ENCODE peak calls at places on chromosomes 5 and 9, in eight cellular contexts. One of them, this sample, is unnamed.

GRCh38 chr9:114588671-114589526 is 1.3 kb downstream of the ATP6V1G1 start:
- DNase-seq in stimulated activated CD4-positive, alpha-beta T cell treated with anti-CD3 and anti-CD28 coated beads, TNF-alpha, amount 100 ng/mL, for 1 hour: no peak
- DNase-seq in NCI-H1105 treated with DMSO at 0.1 percent for 48 hours: no peak
- DNase-seq in sciatic nerve: no peak
- DNase-seq in gastrocnemius medialis: no peak
- DNase-seq in lower lobe of right lung: no peak
- DNase-seq in effector memory CD8-positive, alpha-beta T cell: no peak
- DNase-seq in astrocyte of the spinal cord: peak; percentile 47
- DNase-seq in this sample: no peak

GRCh38 chr9:1939926-1940368 is 75.2 kb upstream of the SMARCA2 start:
- DNase-seq in stimulated activated CD4-positive, alpha-beta T cell treated with anti-CD3 and anti-CD28 coated beads, TNF-alpha, amount 100 ng/mL, for 1 hour: peak; percentile 2
- DNase-seq in NCI-H1105 treated with DMSO at 0.1 percent for 48 hours: peak; percentile 66
- DNase-seq in sciatic nerve: no peak
- DNase-seq in gastrocnemius medialis: no peak
- DNase-seq in lower lobe of right lung: peak; percentile 30
- DNase-seq in effector memory CD8-positive, alpha-beta T cell: peak; percentile 10
- DNase-seq in astrocyte of the spinal cord: no peak
- DNase-seq in this sample: no peak

GRCh38 chr5:78273436-78273835 is 21.1 kb downstream of the AP3B1 start:
- DNase-seq in stimulated activated CD4-positive, alpha-beta T cell treated with anti-CD3 and anti-CD28 coated beads, TNF-alpha, amount 100 ng/mL, for 1 hour: no peak
- DNase-seq in NCI-H1105 treated with DMSO at 0.1 percent for 48 hours: no peak
- DNase-seq in sciatic nerve: no peak
- DNase-seq in gastrocnemius medialis: no peak
- DNase-seq in lower lobe of right lung: no peak
- DNase-seq in effector memory CD8-positive, alpha-beta T cell: no peak
- DNase-seq in astrocyte of the spinal cord: no peak
- DNase-seq in this sample: no peak

GRCh38 chr9:38622083-38622674 is 1.8 kb upstream of the ANKRD18A start:
- DNase-seq in stimulated activated CD4-positive, alpha-beta T cell treated with anti-CD3 and anti-CD28 coated beads, TNF-alpha, amount 100 ng/mL, for 1 hour: no peak
- DNase-seq in NCI-H1105 treated with DMSO at 0.1 percent for 48 hours: peak; percentile 41
- DNase-seq in sciatic nerve: no peak
- DNase-seq in gastrocnemius medialis: no peak
- DNase-seq in lower lobe of right lung: no peak
- DNase-seq in effector memory CD8-positive, alpha-beta T cell: no peak
- DNase-seq in astrocyte of the spinal cord: peak; percentile 3
- DNase-seq in this sample: peak; percentile 80

GRCh38 chr9:69857131-69857530 is 36.5 kb downstream of the CFAP95 start:
- DNase-seq in stimulated activated CD4-positive, alpha-beta T cell treated with anti-CD3 and anti-CD28 coated beads, TNF-alpha, amount 100 ng/mL, for 1 hour: no peak
- DNase-seq in NCI-H1105 treated with DMSO at 0.1 percent for 48 hours: no peak
- DNase-seq in sciatic nerve: no peak
- DNase-seq in gastrocnemius medialis: no peak
- DNase-seq in lower lobe of right lung: no peak
- DNase-seq in effector memory CD8-positive, alpha-beta T cell: no peak
- DNase-seq in astrocyte of the spinal cord: peak; percentile 60
- DNase-seq in this sample: no peak

GRCh38 chr5:142634375-142635018 is 51.4 kb downstream of the FGF1 start:
- DNase-seq in stimulated activated CD4-positive, alpha-beta T cell treated with anti-CD3 and anti-CD28 coated beads, TNF-alpha, amount 100 ng/mL, for 1 hour: no peak
- DNase-seq in NCI-H1105 treated with DMSO at 0.1 percent for 48 hours: no peak
- DNase-seq in sciatic nerve: no peak
- DNase-seq in gastrocnemius medialis: no peak
- DNase-seq in lower lobe of right lung: no peak
- DNase-seq in effector memory CD8-positive, alpha-beta T cell: no peak
- DNase-seq in astrocyte of the spinal cord: no peak
- DNase-seq in this sample: no peak

GRCh38 chr5:110807174-110807573 is 68.4 kb downstream of the SLC25A46 start:
- DNase-seq in stimulated activated CD4-positive, alpha-beta T cell treated with anti-CD3 and anti-CD28 coated beads, TNF-alpha, amount 100 ng/mL, for 1 hour: no peak
- DNase-seq in NCI-H1105 treated with DMSO at 0.1 percent for 48 hours: peak; percentile 32
- DNase-seq in sciatic nerve: no peak
- DNase-seq in gastrocnemius medialis: no peak
- DNase-seq in lower lobe of right lung: no peak
- DNase-seq in effector memory CD8-positive, alpha-beta T cell: no peak
- DNase-seq in astrocyte of the spinal cord: no peak
- DNase-seq in this sample: no peak

GRCh38 chr9:130451509-130452388 is 7.0 kb downstream of the ASS1 start:
- DNase-seq in stimulated activated CD4-positive, alpha-beta T cell treated with anti-CD3 and anti-CD28 coated beads, TNF-alpha, amount 100 ng/mL, for 1 hour: no peak
- DNase-seq in NCI-H1105 treated with DMSO at 0.1 percent for 48 hours: peak; percentile 90
- DNase-seq in sciatic nerve: peak; percentile 90
- DNase-seq in gastrocnemius medialis: no peak
- DNase-seq in lower lobe of right lung: peak; percentile 86
- DNase-seq in effector memory CD8-positive, alpha-beta T cell: no peak
- DNase-seq in astrocyte of the spinal cord: peak; percentile 95
- DNase-seq in this sample: peak; percentile 96

GRCh38 chr5:168822745-168823281 is 243.6 kb upstream of the PANK3 start:
- DNase-seq in stimulated activated CD4-positive, alpha-beta T cell treated with anti-CD3 and anti-CD28 coated beads, TNF-alpha, amount 100 ng/mL, for 1 hour: no peak
- DNase-seq in NCI-H1105 treated with DMSO at 0.1 percent for 48 hours: no peak
- DNase-seq in sciatic nerve: no peak
- DNase-seq in gastrocnemius medialis: no peak
- DNase-seq in lower lobe of right lung: no peak
- DNase-seq in effector memory CD8-positive, alpha-beta T cell: no peak
- DNase-seq in astrocyte of the spinal cord: no peak
- DNase-seq in this sample: no peak

GRCh38 chr5:83025690-83026472 is 51.3 kb downstream of the TMEM167A start:
- DNase-seq in stimulated activated CD4-positive, alpha-beta T cell treated with anti-CD3 and anti-CD28 coated beads, TNF-alpha, amount 100 ng/mL, for 1 hour: no peak
- DNase-seq in NCI-H1105 treated with DMSO at 0.1 percent for 48 hours: no peak
- DNase-seq in sciatic nerve: no peak
- DNase-seq in gastrocnemius medialis: no peak
- DNase-seq in lower lobe of right lung: no peak
- DNase-seq in effector memory CD8-positive, alpha-beta T cell: no peak
- DNase-seq in astrocyte of the spinal cord: no peak
- DNase-seq in this sample: no peak

GRCh38 chr5:63233906-63234305 is 655.3 kb downstream of the LRRC70 start:
- DNase-seq in stimulated activated CD4-positive, alpha-beta T cell treated with anti-CD3 and anti-CD28 coated beads, TNF-alpha, amount 100 ng/mL, for 1 hour: no peak
- DNase-seq in NCI-H1105 treated with DMSO at 0.1 percent for 48 hours: no peak
- DNase-seq in sciatic nerve: no peak
- DNase-seq in gastrocnemius medialis: no peak
- DNase-seq in lower lobe of right lung: no peak
- DNase-seq in effector memory CD8-positive, alpha-beta T cell: no peak
- DNase-seq in astrocyte of the spinal cord: peak; percentile 22
- DNase-seq in this sample: no peak

GRCh38 chr9:70802758-70803436 is 318.5 kb downstream of the TRPM3 start:
- DNase-seq in stimulated activated CD4-positive, alpha-beta T cell treated with anti-CD3 and anti-CD28 coated beads, TNF-alpha, amount 100 ng/mL, for 1 hour: no peak
- DNase-seq in NCI-H1105 treated with DMSO at 0.1 percent for 48 hours: no peak
- DNase-seq in sciatic nerve: no peak
- DNase-seq in gastrocnemius medialis: no peak
- DNase-seq in lower lobe of right lung: no peak
- DNase-seq in effector memory CD8-positive, alpha-beta T cell: no peak
- DNase-seq in astrocyte of the spinal cord: no peak
- DNase-seq in this sample: no peak

GRCh38 chr5:179906795-179907569 is 715 bp downstream of the TBC1D9B start:
- DNase-seq in stimulated activated CD4-positive, alpha-beta T cell treated with anti-CD3 and anti-CD28 coated beads, TNF-alpha, amount 100 ng/mL, for 1 hour: no peak
- DNase-seq in NCI-H1105 treated with DMSO at 0.1 percent for 48 hours: no peak
- DNase-seq in sciatic nerve: no peak
- DNase-seq in gastrocnemius medialis: peak; percentile 40
- DNase-seq in lower lobe of right lung: peak; percentile 60
- DNase-seq in effector memory CD8-positive, alpha-beta T cell: peak; percentile 17
- DNase-seq in astrocyte of the spinal cord: peak; percentile 4
- DNase-seq in this sample: peak; percentile 79

GRCh38 chr9:811101-811531 is 30.4 kb upstream of the DMRT1 start:
- DNase-seq in stimulated activated CD4-positive, alpha-beta T cell treated with anti-CD3 and anti-CD28 coated beads, TNF-alpha, amount 100 ng/mL, for 1 hour: no peak
- DNase-seq in NCI-H1105 treated with DMSO at 0.1 percent for 48 hours: no peak
- DNase-seq in sciatic nerve: no peak
- DNase-seq in gastrocnemius medialis: peak; percentile 6
- DNase-seq in lower lobe of right lung: peak; percentile 83
- DNase-seq in effector memory CD8-positive, alpha-beta T cell: no peak
- DNase-seq in astrocyte of the spinal cord: peak; percentile 53
- DNase-seq in this sample: no peak

GRCh38 chr9:113764572-113764971 is 111.5 kb upstream of the ZNF618 start:
- DNase-seq in stimulated activated CD4-positive, alpha-beta T cell treated with anti-CD3 and anti-CD28 coated beads, TNF-alpha, amount 100 ng/mL, for 1 hour: no peak
- DNase-seq in NCI-H1105 treated with DMSO at 0.1 percent for 48 hours: no peak
- DNase-seq in sciatic nerve: no peak
- DNase-seq in gastrocnemius medialis: no peak
- DNase-seq in lower lobe of right lung: no peak
- DNase-seq in effector memory CD8-positive, alpha-beta T cell: no peak
- DNase-seq in astrocyte of the spinal cord: no peak
- DNase-seq in this sample: no peak

GRCh38 chr5:161889971-161890370 is 42.1 kb downstream of the GABRA1 start:
- DNase-seq in stimulated activated CD4-positive, alpha-beta T cell treated with anti-CD3 and anti-CD28 coated beads, TNF-alpha, amount 100 ng/mL, for 1 hour: no peak
- DNase-seq in NCI-H1105 treated with DMSO at 0.1 percent for 48 hours: no peak
- DNase-seq in sciatic nerve: no peak
- DNase-seq in gastrocnemius medialis: no peak
- DNase-seq in lower lobe of right lung: no peak
- DNase-seq in effector memory CD8-positive, alpha-beta T cell: no peak
- DNase-seq in astrocyte of the spinal cord: no peak
- DNase-seq in this sample: no peak

GRCh38 chr5:54120473-54120872 is 189.9 kb downstream of the ARL15 start:
- DNase-seq in stimulated activated CD4-positive, alpha-beta T cell treated with anti-CD3 and anti-CD28 coated beads, TNF-alpha, amount 100 ng/mL, for 1 hour: no peak
- DNase-seq in NCI-H1105 treated with DMSO at 0.1 percent for 48 hours: no peak
- DNase-seq in sciatic nerve: no peak
- DNase-seq in gastrocnemius medialis: no peak
- DNase-seq in lower lobe of right lung: no peak
- DNase-seq in effector memory CD8-positive, alpha-beta T cell: no peak
- DNase-seq in astrocyte of the spinal cord: no peak
- DNase-seq in this sample: no peak

GRCh38 chr5:50853151-50853550 is 186.7 kb downstream of the PARP8 start:
- DNase-seq in stimulated activated CD4-positive, alpha-beta T cell treated with anti-CD3 and anti-CD28 coated beads, TNF-alpha, amount 100 ng/mL, for 1 hour: no peak
- DNase-seq in NCI-H1105 treated with DMSO at 0.1 percent for 48 hours: no peak
- DNase-seq in sciatic nerve: no peak
- DNase-seq in gastrocnemius medialis: peak; percentile 8
- DNase-seq in lower lobe of right lung: peak; percentile 47
- DNase-seq in effector memory CD8-positive, alpha-beta T cell: no peak
- DNase-seq in astrocyte of the spinal cord: no peak
- DNase-seq in this sample: no peak

GRCh38 chr5:73391441-73391871 is 57.1 kb downstream of the FOXD1 start:
- DNase-seq in stimulated activated CD4-positive, alpha-beta T cell treated with anti-CD3 and anti-CD28 coated beads, TNF-alpha, amount 100 ng/mL, for 1 hour: no peak
- DNase-seq in NCI-H1105 treated with DMSO at 0.1 percent for 48 hours: no peak
- DNase-seq in sciatic nerve: no peak
- DNase-seq in gastrocnemius medialis: no peak
- DNase-seq in lower lobe of right lung: no peak
- DNase-seq in effector memory CD8-positive, alpha-beta T cell: no peak
- DNase-seq in astrocyte of the spinal cord: peak; percentile 39
- DNase-seq in this sample: no peak

GRCh38 chr9:20642045-20642444 is 19.7 kb upstream of the MLLT3 start:
- DNase-seq in stimulated activated CD4-positive, alpha-beta T cell treated with anti-CD3 and anti-CD28 coated beads, TNF-alpha, amount 100 ng/mL, for 1 hour: no peak
- DNase-seq in NCI-H1105 treated with DMSO at 0.1 percent for 48 hours: no peak
- DNase-seq in sciatic nerve: no peak
- DNase-seq in gastrocnemius medialis: no peak
- DNase-seq in lower lobe of right lung: no peak
- DNase-seq in effector memory CD8-positive, alpha-beta T cell: no peak
- DNase-seq in astrocyte of the spinal cord: no peak
- DNase-seq in this sample: no peak

GRCh38 chr9:17005085-17005484 is 129.8 kb upstream of the CNTLN start:
- DNase-seq in stimulated activated CD4-positive, alpha-beta T cell treated with anti-CD3 and anti-CD28 coated beads, TNF-alpha, amount 100 ng/mL, for 1 hour: no peak
- DNase-seq in NCI-H1105 treated with DMSO at 0.1 percent for 48 hours: peak; percentile 55
- DNase-seq in sciatic nerve: peak; percentile 67
- DNase-seq in gastrocnemius medialis: no peak
- DNase-seq in lower lobe of right lung: peak; percentile 48
- DNase-seq in effector memory CD8-positive, alpha-beta T cell: no peak
- DNase-seq in astrocyte of the spinal cord: peak; percentile 77
- DNase-seq in this sample: no peak

GRCh38 chr5:140073296-140073695 is 30.2 kb upstream of the NRG2 start:
- DNase-seq in stimulated activated CD4-positive, alpha-beta T cell treated with anti-CD3 and anti-CD28 coated beads, TNF-alpha, amount 100 ng/mL, for 1 hour: no peak
- DNase-seq in NCI-H1105 treated with DMSO at 0.1 percent for 48 hours: no peak
- DNase-seq in sciatic nerve: no peak
- DNase-seq in gastrocnemius medialis: no peak
- DNase-seq in lower lobe of right lung: no peak
- DNase-seq in effector memory CD8-positive, alpha-beta T cell: no peak
- DNase-seq in astrocyte of the spinal cord: peak; percentile 20
- DNase-seq in this sample: no peak

GRCh38 chr9:87337335-87338074 is 160.2 kb upstream of the DAPK1 start:
- DNase-seq in stimulated activated CD4-positive, alpha-beta T cell treated with anti-CD3 and anti-CD28 coated beads, TNF-alpha, amount 100 ng/mL, for 1 hour: no peak
- DNase-seq in NCI-H1105 treated with DMSO at 0.1 percent for 48 hours: peak; percentile 78
- DNase-seq in sciatic nerve: no peak
- DNase-seq in gastrocnemius medialis: no peak
- DNase-seq in lower lobe of right lung: no peak
- DNase-seq in effector memory CD8-positive, alpha-beta T cell: no peak
- DNase-seq in astrocyte of the spinal cord: peak; percentile 40
- DNase-seq in this sample: no peak

GRCh38 chr5:42811591-42812392 is at the start of gene SELENOP:
- DNase-seq in stimulated activated CD4-positive, alpha-beta T cell treated with anti-CD3 and anti-CD28 coated beads, TNF-alpha, amount 100 ng/mL, for 1 hour: no peak
- DNase-seq in NCI-H1105 treated with DMSO at 0.1 percent for 48 hours: peak; percentile 90
- DNase-seq in sciatic nerve: peak; percentile 72
- DNase-seq in gastrocnemius medialis: peak; percentile 72
- DNase-seq in lower lobe of right lung: no peak
- DNase-seq in effector memory CD8-positive, alpha-beta T cell: no peak
- DNase-seq in astrocyte of the spinal cord: peak; percentile 56
- DNase-seq in this sample: no peak

GRCh38 chr9:113668057-113668456 is 204.5 kb downstream of the RGS3 start:
- DNase-seq in stimulated activated CD4-positive, alpha-beta T cell treated with anti-CD3 and anti-CD28 coated beads, TNF-alpha, amount 100 ng/mL, for 1 hour: no peak
- DNase-seq in NCI-H1105 treated with DMSO at 0.1 percent for 48 hours: no peak
- DNase-seq in sciatic nerve: no peak
- DNase-seq in gastrocnemius medialis: no peak
- DNase-seq in lower lobe of right lung: no peak
- DNase-seq in effector memory CD8-positive, alpha-beta T cell: no peak
- DNase-seq in astrocyte of the spinal cord: no peak
- DNase-seq in this sample: no peak

GRCh38 chr5:91225848-91226686 is 157.1 kb downstream of the ARRDC3 start:
- DNase-seq in stimulated activated CD4-positive, alpha-beta T cell treated with anti-CD3 and anti-CD28 coated beads, TNF-alpha, amount 100 ng/mL, for 1 hour: peak; percentile 47
- DNase-seq in NCI-H1105 treated with DMSO at 0.1 percent for 48 hours: peak; percentile 6
- DNase-seq in sciatic nerve: no peak
- DNase-seq in gastrocnemius medialis: no peak
- DNase-seq in lower lobe of right lung: peak; percentile 53
- DNase-seq in effector memory CD8-positive, alpha-beta T cell: peak; percentile 52
- DNase-seq in astrocyte of the spinal cord: no peak
- DNase-seq in this sample: no peak

GRCh38 chr5:138961711-138962110 is 86.6 kb upstream of the LRRTM2 start:
- DNase-seq in stimulated activated CD4-positive, alpha-beta T cell treated with anti-CD3 and anti-CD28 coated beads, TNF-alpha, amount 100 ng/mL, for 1 hour: no peak
- DNase-seq in NCI-H1105 treated with DMSO at 0.1 percent for 48 hours: no peak
- DNase-seq in sciatic nerve: no peak
- DNase-seq in gastrocnemius medialis: no peak
- DNase-seq in lower lobe of right lung: no peak
- DNase-seq in effector memory CD8-positive, alpha-beta T cell: no peak
- DNase-seq in astrocyte of the spinal cord: no peak
- DNase-seq in this sample: no peak

GRCh38 chr9:133273819-133274218 is 1.2 kb downstream of the ABO start:
- DNase-seq in stimulated activated CD4-positive, alpha-beta T cell treated with anti-CD3 and anti-CD28 coated beads, TNF-alpha, amount 100 ng/mL, for 1 hour: no peak
- DNase-seq in NCI-H1105 treated with DMSO at 0.1 percent for 48 hours: no peak
- DNase-seq in sciatic nerve: no peak
- DNase-seq in gastrocnemius medialis: no peak
- DNase-seq in lower lobe of right lung: no peak
- DNase-seq in effector memory CD8-positive, alpha-beta T cell: no peak
- DNase-seq in astrocyte of the spinal cord: no peak
- DNase-seq in this sample: no peak

GRCh38 chr5:173196133-173196952 is 38.7 kb downstream of the NKX2-5 start:
- DNase-seq in stimulated activated CD4-positive, alpha-beta T cell treated with anti-CD3 and anti-CD28 coated beads, TNF-alpha, amount 100 ng/mL, for 1 hour: no peak
- DNase-seq in NCI-H1105 treated with DMSO at 0.1 percent for 48 hours: no peak
- DNase-seq in sciatic nerve: no peak
- DNase-seq in gastrocnemius medialis: no peak
- DNase-seq in lower lobe of right lung: no peak
- DNase-seq in effector memory CD8-positive, alpha-beta T cell: no peak
- DNase-seq in astrocyte of the spinal cord: no peak
- DNase-seq in this sample: no peak

GRCh38 chr5:23631283-23632045 is 124.1 kb downstream of the PRDM9 start:
- DNase-seq in stimulated activated CD4-positive, alpha-beta T cell treated with anti-CD3 and anti-CD28 coated beads, TNF-alpha, amount 100 ng/mL, for 1 hour: no peak
- DNase-seq in NCI-H1105 treated with DMSO at 0.1 percent for 48 hours: no peak
- DNase-seq in sciatic nerve: no peak
- DNase-seq in gastrocnemius medialis: no peak
- DNase-seq in lower lobe of right lung: no peak
- DNase-seq in effector memory CD8-positive, alpha-beta T cell: no peak
- DNase-seq in astrocyte of the spinal cord: peak; percentile 54
- DNase-seq in this sample: peak; percentile 45

GRCh38 chr9:68540712-68541535 is at the start of gene TMEM252:
- DNase-seq in stimulated activated CD4-positive, alpha-beta T cell treated with anti-CD3 and anti-CD28 coated beads, TNF-alpha, amount 100 ng/mL, for 1 hour: no peak
- DNase-seq in NCI-H1105 treated with DMSO at 0.1 percent for 48 hours: no peak
- DNase-seq in sciatic nerve: no peak
- DNase-seq in gastrocnemius medialis: no peak
- DNase-seq in lower lobe of right lung: no peak
- DNase-seq in effector memory CD8-positive, alpha-beta T cell: no peak
- DNase-seq in astrocyte of the spinal cord: no peak
- DNase-seq in this sample: no peak

GRCh38 chr5:96663608-96664007 is 1.4 kb downstream of the CAST start:
- DNase-seq in stimulated activated CD4-positive, alpha-beta T cell treated with anti-CD3 and anti-CD28 coated beads, TNF-alpha, amount 100 ng/mL, for 1 hour: no peak
- DNase-seq in NCI-H1105 treated with DMSO at 0.1 percent for 48 hours: no peak
- DNase-seq in sciatic nerve: no peak
- DNase-seq in gastrocnemius medialis: no peak
- DNase-seq in lower lobe of right lung: no peak
- DNase-seq in effector memory CD8-positive, alpha-beta T cell: no peak
- DNase-seq in astrocyte of the spinal cord: no peak
- DNase-seq in this sample: no peak

GRCh38 chr5:68543212-68543611 is 327.7 kb downstream of the PIK3R1 start:
- DNase-seq in stimulated activated CD4-positive, alpha-beta T cell treated with anti-CD3 and anti-CD28 coated beads, TNF-alpha, amount 100 ng/mL, for 1 hour: no peak
- DNase-seq in NCI-H1105 treated with DMSO at 0.1 percent for 48 hours: no peak
- DNase-seq in sciatic nerve: no peak
- DNase-seq in gastrocnemius medialis: no peak
- DNase-seq in lower lobe of right lung: no peak
- DNase-seq in effector memory CD8-positive, alpha-beta T cell: no peak
- DNase-seq in astrocyte of the spinal cord: no peak
- DNase-seq in this sample: no peak

GRCh38 chr5:164958688-164959087 is 1453.3 kb downstream of the MAT2B start:
- DNase-seq in stimulated activated CD4-positive, alpha-beta T cell treated with anti-CD3 and anti-CD28 coated beads, TNF-alpha, amount 100 ng/mL, for 1 hour: no peak
- DNase-seq in NCI-H1105 treated with DMSO at 0.1 percent for 48 hours: no peak
- DNase-seq in sciatic nerve: no peak
- DNase-seq in gastrocnemius medialis: no peak
- DNase-seq in lower lobe of right lung: no peak
- DNase-seq in effector memory CD8-positive, alpha-beta T cell: no peak
- DNase-seq in astrocyte of the spinal cord: no peak
- DNase-seq in this sample: no peak